ENCODE peak calls at places on chromosomes 12 and 14, in five cellular contexts. One of them, this sample, is unnamed.

GRCh38 chr14:63443361-63443760 is 99.8 kb downstream of the PPP2R5E start:
- DNase-seq in OCI-LY7: no peak
- DNase-seq in right lobe of liver: no peak
- DNase-seq in ascending aorta: no peak
- DNase-seq in transverse colon: no peak
- DNase-seq in this sample: no peak

GRCh38 chr12:117412465-117413190 is 51.2 kb upstream of the NOS1 start:
- DNase-seq in transverse colon: no peak
- DNase-seq in ascending aorta: no peak
- DNase-seq in OCI-LY7: no peak
- DNase-seq in right lobe of liver: no peak
- DNase-seq in this sample: no peak

GRCh38 chr14:56002876-56003625 is 115.2 kb upstream of the PELI2 start:
- DNase-seq in OCI-LY7: no peak
- DNase-seq in ascending aorta: no peak
- DNase-seq in right lobe of liver: no peak
- DNase-seq in transverse colon: no peak
- DNase-seq in this sample: no peak

GRCh38 chr12:40963761-40964160 is 224.4 kb upstream of the PDZRN4 start:
- DNase-seq in ascending aorta: no peak
- DNase-seq in right lobe of liver: no peak
- DNase-seq in OCI-LY7: no peak
- DNase-seq in transverse colon: no peak
- DNase-seq in this sample: no peak

GRCh38 chr12:107554941-107555340 is 130.7 kb upstream of the PWP1 start:
- DNase-seq in ascending aorta: no peak
- DNase-seq in OCI-LY7: no peak
- DNase-seq in transverse colon: no peak
- DNase-seq in right lobe of liver: no peak
- DNase-seq in this sample: no peak

GRCh38 chr14:104822821-104823615 is 22.1 kb downstream of the ZBTB42 start:
- DNase-seq in ascending aorta: no peak
- DNase-seq in transverse colon: no peak
- DNase-seq in OCI-LY7: no peak
- DNase-seq in right lobe of liver: no peak
- DNase-seq in this sample: no peak

GRCh38 chr12:127455347-127456265 is 811.4 kb upstream of the TMEM132C start:
- DNase-seq in ascending aorta: no peak
- DNase-seq in OCI-LY7: no peak
- DNase-seq in transverse colon: no peak
- DNase-seq in right lobe of liver: no peak
- DNase-seq in this sample: no peak

GRCh38 chr12:13924286-13924685 is 57.1 kb downstream of the GRIN2B start:
- DNase-seq in OCI-LY7: no peak
- DNase-seq in right lobe of liver: no peak
- DNase-seq in transverse colon: no peak
- DNase-seq in ascending aorta: no peak
- DNase-seq in this sample: no peak

GRCh38 chr12:122116707-122117535 is 38.4 kb downstream of the MLXIP start:
- DNase-seq in transverse colon: peak
- DNase-seq in OCI-LY7: no peak
- DNase-seq in ascending aorta: no peak
- DNase-seq in right lobe of liver: peak
- DNase-seq in this sample: no peak

GRCh38 chr14:22845821-22846625 is 9.6 kb downstream of the MMP14 start:
- DNase-seq in ascending aorta: no peak
- DNase-seq in right lobe of liver: no peak
- DNase-seq in transverse colon: no peak
- DNase-seq in OCI-LY7: no peak
- DNase-seq in this sample: no peak

GRCh38 chr14:22848391-22849164 is 12.2 kb downstream of the MMP14 start:
- DNase-seq in ascending aorta: peak
- DNase-seq in transverse colon: peak
- DNase-seq in OCI-LY7: no peak
- DNase-seq in right lobe of liver: no peak
- DNase-seq in this sample: peak

GRCh38 chr14:22846811-22847307 is 10.5 kb downstream of the MMP14 start:
- DNase-seq in transverse colon: no peak
- DNase-seq in right lobe of liver: no peak
- DNase-seq in ascending aorta: no peak
- DNase-seq in OCI-LY7: no peak
- DNase-seq in this sample: no peak

GRCh38 chr14:22849212-22849819 is 12.9 kb downstream of the MMP14 start:
- DNase-seq in right lobe of liver: no peak
- DNase-seq in transverse colon: peak
- DNase-seq in ascending aorta: peak
- DNase-seq in OCI-LY7: no peak
- DNase-seq in this sample: peak

DNA sequence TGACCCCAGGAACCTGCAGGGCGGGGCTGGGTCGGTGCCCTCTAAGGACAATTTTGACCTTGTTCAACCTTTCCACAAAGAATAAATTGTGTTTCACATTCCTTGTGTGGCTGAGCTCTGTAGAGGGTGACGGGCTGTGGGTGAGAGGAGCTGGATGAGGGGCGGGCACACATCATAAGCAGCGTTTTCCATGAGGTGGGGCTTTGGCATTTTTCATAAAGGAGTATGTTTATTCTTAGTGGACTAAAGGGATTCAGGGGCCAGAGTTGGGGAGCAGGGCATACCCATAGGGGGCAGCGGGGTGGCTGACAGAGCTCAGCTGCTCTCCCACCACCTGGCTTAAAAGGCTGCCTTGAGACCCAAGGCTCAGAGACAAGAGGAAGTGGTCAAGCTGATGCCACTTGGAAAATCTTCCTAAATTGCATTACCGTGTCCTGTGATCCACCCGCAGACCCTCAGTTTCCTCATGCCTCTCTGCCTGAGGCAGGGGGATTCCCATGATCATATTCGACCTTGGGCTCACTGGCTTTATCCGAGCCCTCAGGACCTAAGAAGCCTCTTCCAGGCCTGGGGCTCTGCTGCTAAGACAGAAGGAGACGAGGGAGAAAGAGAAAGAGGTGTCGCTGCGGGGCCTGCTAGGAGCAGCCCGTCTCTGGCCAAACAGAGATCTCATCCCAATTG is 11.4 kb downstream of the MMP14 start:
- DNase-seq in right lobe of liver: no peak
- DNase-seq in transverse colon: no peak
- DNase-seq in OCI-LY7: no peak
- DNase-seq in ascending aorta: no peak
- DNase-seq in this sample: peak
- TF ChIP-seq CTCF in right lobe of liver: no peak
- TF ChIP-seq CTCF in transverse colon: no peak
- TF ChIP-seq CTCF in OCI-LY7: peak
- TF ChIP-seq CTCF in ascending aorta: no peak
- TF ChIP-seq CTCF in this sample: peak

DNA sequence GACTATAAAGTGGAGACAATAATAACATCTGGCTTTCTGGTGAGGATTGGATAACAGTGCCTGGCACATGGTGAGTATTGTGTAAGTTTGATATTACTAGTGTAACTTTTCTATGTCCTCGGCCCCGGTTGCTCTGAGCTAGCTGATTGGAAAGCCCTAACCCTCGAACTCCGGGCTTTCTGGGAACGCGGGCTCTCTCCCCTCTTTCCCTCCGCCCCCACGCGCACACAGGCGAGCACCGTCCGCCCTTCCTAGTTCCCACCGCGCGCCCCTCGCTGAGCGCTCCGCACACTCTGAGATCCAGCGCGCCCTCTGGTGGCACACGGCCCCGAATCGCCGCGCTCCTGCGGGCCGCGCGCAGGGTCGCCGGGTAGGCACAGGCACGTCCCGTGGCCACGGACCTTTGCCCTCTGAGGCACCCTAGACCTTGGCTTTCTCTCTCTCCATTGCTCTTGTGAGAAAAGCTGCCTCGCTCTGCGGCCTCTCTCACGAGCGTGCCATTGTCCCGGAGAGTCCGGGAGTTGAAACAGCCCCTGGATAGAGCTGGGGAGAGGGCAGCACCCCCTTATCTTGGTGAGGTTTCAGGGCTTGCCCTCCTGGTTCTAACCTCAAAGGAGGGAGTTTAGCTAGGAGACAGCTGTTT is 23.2 kb upstream of the ESRRB start:
- DNase-seq in ascending aorta: no peak
- DNase-seq in transverse colon: peak
- DNase-seq in right lobe of liver: peak
- DNase-seq in OCI-LY7: peak
- DNase-seq in this sample: peak
- H3K4me3 ChIP-seq in ascending aorta: peak
- H3K4me3 ChIP-seq in transverse colon: peak
- H3K4me3 ChIP-seq in right lobe of liver: peak
- H3K4me3 ChIP-seq in OCI-LY7: no peak
- H3K4me3 ChIP-seq in this sample: peak

DNA sequence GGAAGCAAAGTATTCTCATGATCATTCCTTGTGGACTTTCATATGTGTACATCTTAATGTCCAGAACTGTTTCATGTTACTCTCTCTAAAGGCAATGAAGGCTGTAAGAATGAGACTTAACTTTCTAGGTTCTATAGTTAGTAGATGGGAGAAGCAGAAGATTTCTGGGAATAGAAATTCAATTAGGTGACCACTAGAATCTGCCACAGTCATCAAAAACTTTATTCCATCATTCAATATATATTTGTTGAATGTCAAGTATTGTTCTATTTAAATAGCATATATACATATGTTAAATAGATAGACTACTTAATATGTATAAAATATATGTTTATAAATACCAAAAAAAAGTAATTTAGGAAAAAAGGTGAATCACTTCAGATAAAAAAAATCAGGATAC is 972.9 kb downstream of the SLC6A15 start:
- DNase-seq in ascending aorta: no peak
- DNase-seq in right lobe of liver: no peak
- DNase-seq in transverse colon: no peak
- DNase-seq in OCI-LY7: no peak
- DNase-seq in this sample: no peak
- TF ChIP-seq CTCF in ascending aorta: no peak
- TF ChIP-seq CTCF in right lobe of liver: no peak
- TF ChIP-seq CTCF in transverse colon: no peak
- TF ChIP-seq CTCF in OCI-LY7: no peak
- TF ChIP-seq CTCF in this sample: no peak

DNA sequence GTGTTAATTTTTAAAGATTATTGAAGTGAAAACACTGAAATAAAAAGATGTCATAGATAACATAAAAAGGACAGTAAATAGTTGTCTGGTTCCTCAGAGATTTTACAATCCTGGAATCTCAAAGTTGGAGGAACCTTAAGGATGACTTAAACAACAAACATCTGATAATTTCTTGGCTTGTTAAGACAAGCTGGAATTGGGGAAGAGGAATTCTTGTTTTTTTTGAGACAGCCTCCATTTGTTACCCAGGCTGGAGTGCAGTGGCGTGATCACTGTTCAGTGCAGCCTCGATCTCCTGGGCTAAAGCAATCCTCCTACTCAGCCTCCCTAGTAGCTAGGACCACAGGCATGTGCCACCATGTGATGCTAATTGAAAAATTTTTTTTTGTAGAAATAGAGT is 2.3 kb downstream of the ZNF410 start:
- DNase-seq in transverse colon: no peak
- DNase-seq in OCI-LY7: no peak
- DNase-seq in right lobe of liver: no peak
- DNase-seq in ascending aorta: no peak
- DNase-seq in this sample: peak
- H3K4me3 ChIP-seq in transverse colon: no peak
- H3K4me3 ChIP-seq in OCI-LY7: no peak
- H3K4me3 ChIP-seq in right lobe of liver: no peak
- H3K4me3 ChIP-seq in ascending aorta: no peak
- H3K4me3 ChIP-seq in this sample: no peak